ENCODE peak calls at places on chromosomes 7 and 10, in seven cellular contexts. B is left ventricle myocardium inferior, K is tibial artery, S is psoas muscle, O is Panc1, E is cardiac muscle cell, T is Caco-2. C is an unnamed sample. For H3K4me1, the result is how much of the 10 kb centered on the place peaks cover.

GRCh38 chr7:141408440-141408839 is 142.8 kb upstream of the AGK start:
- DNase-seq in B (no peak), K (no peak), S (no peak), O (no peak), E (no peak), T (no peak), C (no peak)

GRCh38 chr10:42753126-42753506 is 29.5 kb upstream of the BMS1 start:
- DNase-seq in B (peak), K (peak), S (peak), O (peak), E (peak), T (peak), C (peak)

GRCh38 chr10:26550774-26551526 is 112.8 kb downstream of the APBB1IP start:
- DNase-seq in B (no peak), K (no peak), S (no peak), O (no peak), E (peak), T (no peak), C (no peak)

GRCh38 chr10:108204528-108205313 is 1040.2 kb upstream of the SORCS1 start:
- DNase-seq in B (no peak), K (no peak), S (no peak), O (peak), E (peak), T (peak), C (no peak)

GRCh38 chr7:17560516-17560915 is 262.1 kb downstream of the AHR start:
- DNase-seq in B (no peak), K (no peak), S (no peak), O (no peak), E (no peak), T (no peak), C (no peak)

GRCh38 chr7:40839881-40840280 is 705.1 kb downstream of the SUGCT start:
- DNase-seq in B (no peak), K (no peak), S (no peak), O (no peak), E (peak), T (no peak), C (no peak)

GRCh38 chr10:17024461-17024860 is 105.2 kb downstream of the CUBN start:
- DNase-seq in B (no peak), K (no peak), S (no peak), O (no peak), E (no peak), T (no peak), C (no peak)

GRCh38 chr10:72461085-72461484 is 106.4 kb upstream of the DNAJB12 start:
- DNase-seq in B (no peak), K (no peak), S (no peak), O (no peak), E (peak), T (no peak), C (no peak)

GRCh38 chr10:132938472-132939329 is 3.7 kb downstream of the CFAP46 start:
- DNase-seq in B (no peak), K (no peak), S (no peak), O (no peak), E (peak), T (peak), C (no peak)

DNA sequence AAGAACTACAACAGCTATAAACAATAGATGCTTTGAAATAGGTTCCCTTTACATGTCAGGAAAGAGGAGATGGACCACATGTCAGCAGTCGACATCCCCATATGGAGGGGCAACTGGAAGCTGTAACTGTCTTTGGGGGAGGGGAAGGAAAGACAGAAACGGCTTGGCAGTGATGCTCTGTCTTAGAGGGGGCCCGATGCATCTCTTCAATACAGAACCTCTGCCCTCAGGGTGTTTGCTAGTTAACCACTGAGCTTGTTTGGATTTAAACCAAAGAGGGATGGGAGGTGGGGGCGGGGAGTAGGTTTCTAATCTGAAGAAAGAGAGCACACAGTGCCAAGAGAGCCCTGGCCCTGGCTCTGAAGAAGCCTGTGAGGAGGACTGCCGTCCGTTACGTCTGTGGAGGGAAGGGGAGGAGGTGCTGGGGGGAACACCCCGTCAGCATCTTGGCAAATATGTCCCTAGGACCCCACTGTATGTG is 55.2 kb downstream of the CPVL start:
- DNase-seq in B (peak), K (no peak), S (peak), O (no peak), E (peak), T (no peak), C (no peak)
- H3K4me3 ChIP-seq in B (peak), K (peak), S (peak), O (peak), E (no peak), T (no peak), C (peak)

GRCh38 chr10:24349379-24350110 is 140.6 kb downstream of the KIAA1217 start:
- DNase-seq in B (no peak), K (no peak), S (no peak), O (no peak), E (peak), T (no peak), C (no peak)

GRCh38 chr10:24350111-24350921 is 141.4 kb downstream of the KIAA1217 start:
- DNase-seq in B (no peak), K (no peak), S (no peak), O (no peak), E (peak), T (no peak), C (no peak)

GRCh38 chr10:24351883-24352778 is 143.2 kb downstream of the KIAA1217 start:
- DNase-seq in B (no peak), K (no peak), S (no peak), O (no peak), E (no peak), T (no peak), C (no peak)

GRCh38 chr10:24355289-24355688 is 146.4 kb downstream of the KIAA1217 start:
- DNase-seq in B (no peak), K (no peak), S (no peak), O (no peak), E (no peak), T (no peak), C (no peak)

GRCh38 chr10:24353319-24353718 is 144.4 kb downstream of the KIAA1217 start:
- DNase-seq in B (no peak), K (no peak), S (no peak), O (no peak), E (no peak), T (no peak), C (no peak)
- H3K4me1 ChIP-seq in B (half or more), K (under half), S (under half), O (under half), E (under half), T (under half), C (half or more)

DNA sequence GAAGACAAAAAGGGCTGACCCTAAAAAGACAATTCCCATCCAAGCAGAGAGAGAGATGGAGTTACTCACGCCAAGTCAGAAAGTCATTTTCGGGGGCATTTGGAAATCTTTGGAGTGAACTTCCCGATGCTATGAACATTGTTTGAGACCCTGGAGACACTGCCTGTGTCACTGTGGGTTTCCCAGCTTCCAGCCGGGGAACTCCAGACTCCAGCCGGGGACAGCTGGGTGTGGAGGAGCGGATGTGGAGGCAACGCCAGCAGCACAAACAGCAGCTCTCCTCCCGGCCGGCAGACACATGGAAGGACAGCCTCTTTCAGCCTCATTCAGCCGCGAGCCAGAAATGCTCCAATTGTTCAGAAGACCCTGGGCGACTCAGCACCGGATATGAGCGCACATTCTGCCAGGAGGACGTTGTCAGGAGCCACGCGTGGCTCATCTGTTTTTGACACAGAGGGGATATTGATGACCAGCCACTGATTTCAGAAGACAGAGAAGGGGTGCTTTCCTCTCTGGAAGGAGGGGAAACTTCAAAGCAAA is 97.6 kb downstream of the PRPF18 start:
- DNase-seq in B (peak), K (peak), S (peak), O (no peak), E (peak), T (no peak), C (peak)
- H3K4me3 ChIP-seq in B (peak), K (no peak), S (peak), O (no peak), E (no peak), T (no peak), C (no peak)

DNA sequence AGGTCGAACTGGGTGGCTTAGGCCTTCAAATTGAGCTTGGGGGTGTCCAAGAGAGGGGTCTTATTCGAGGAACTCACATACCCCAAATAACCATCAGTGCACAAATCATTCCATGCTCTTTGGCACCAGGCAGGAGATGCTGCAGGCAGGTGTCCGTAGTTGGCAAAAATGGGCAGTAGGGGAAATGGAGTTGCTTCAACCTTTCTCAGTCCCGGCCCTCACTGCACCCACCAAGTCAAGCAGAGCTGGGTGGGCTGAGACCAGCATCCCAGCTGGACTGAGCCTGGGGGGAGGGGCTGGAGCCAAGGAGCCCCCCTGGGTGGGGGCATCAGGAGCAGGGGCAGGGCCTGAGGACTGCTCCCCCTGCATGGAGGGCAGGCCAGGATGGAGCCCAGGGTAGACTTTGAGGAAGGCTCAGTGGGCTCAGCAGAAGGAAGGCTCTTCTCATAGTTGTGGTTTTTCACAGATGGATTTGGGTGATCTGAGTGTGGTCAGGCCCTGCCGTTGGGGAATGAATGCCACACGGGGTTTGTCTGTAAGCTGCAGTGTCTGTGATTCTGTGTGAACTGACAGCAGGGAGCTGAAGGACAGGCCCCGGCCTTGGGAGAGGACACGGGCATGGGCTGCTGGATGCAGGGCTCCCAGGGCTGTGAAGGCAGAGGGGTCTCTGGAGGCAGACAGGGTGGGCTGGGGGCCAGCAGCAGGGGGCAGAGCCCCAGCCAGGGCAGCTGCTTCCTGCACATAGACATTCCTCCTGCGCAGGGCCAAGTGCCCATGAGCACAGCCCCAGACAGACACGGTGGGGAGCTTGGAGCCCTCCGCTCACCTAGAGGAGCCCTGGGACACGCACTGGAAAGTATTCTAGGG is 144.5 kb downstream of the ADCY1 start:
- DNase-seq in B (no peak), K (no peak), S (no peak), O (no peak), E (no peak), T (no peak), C (no peak)
- H3K4me1 ChIP-seq in B (under half), K (under half), S (under half), O (under half), E (under half), T (under half), C (under half)

GRCh38 chr10:59954296-59954695 is 47.9 kb upstream of the CCDC6 start:
- DNase-seq in B (no peak), K (no peak), S (no peak), O (no peak), E (peak), T (no peak), C (no peak)

GRCh38 chr10:59945590-59945989 is 39.2 kb upstream of the CCDC6 start:
- DNase-seq in B (no peak), K (no peak), S (no peak), O (no peak), E (no peak), T (no peak), C (no peak)

GRCh38 chr10:59945991-59946390 is 39.6 kb upstream of the CCDC6 start:
- DNase-seq in B (no peak), K (no peak), S (no peak), O (no peak), E (no peak), T (no peak), C (no peak)

GRCh38 chr10:59949608-59950007 is 43.3 kb upstream of the CCDC6 start:
- DNase-seq in B (no peak), K (no peak), S (no peak), O (no peak), E (no peak), T (no peak), C (no peak)

DNA sequence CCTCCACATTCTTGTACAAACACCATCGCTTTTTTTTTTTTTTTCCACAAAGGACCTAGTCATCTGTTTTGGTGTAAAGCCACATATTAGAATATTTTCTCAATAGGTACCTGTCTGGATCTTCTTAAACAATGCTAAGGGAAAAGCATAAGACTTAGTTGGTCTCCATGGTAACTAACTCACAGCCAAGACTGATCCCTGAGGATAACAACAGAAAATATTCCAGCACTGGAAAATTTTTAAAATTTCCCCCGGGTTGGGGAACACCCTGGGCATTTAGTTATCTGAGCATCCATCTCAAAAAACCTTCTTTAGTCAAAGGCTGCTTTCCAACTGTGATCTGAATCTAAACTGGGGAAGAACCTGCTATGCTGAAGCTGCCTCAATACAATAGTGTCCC is 43.7 kb upstream of the CCDC6 start:
- DNase-seq in B (no peak), K (no peak), S (no peak), O (no peak), E (no peak), T (no peak), C (no peak)
- H3K4me3 ChIP-seq in B (no peak), K (no peak), S (no peak), O (no peak), E (no peak), T (no peak), C (no peak)

GRCh38 chr10:86861351-86861750 is 96.1 kb downstream of the MMRN2 start:
- DNase-seq in B (no peak), K (no peak), S (no peak), O (no peak), E (no peak), T (no peak), C (no peak)
- H3K4me1 ChIP-seq in B (under half), K (under half), S (under half), O (under half), E (under half), T (under half), C (under half)

GRCh38 chr10:69959911-69960310 is 92.7 kb upstream of the MACROH2A2 start:
- DNase-seq in B (no peak), K (no peak), S (no peak), O (no peak), E (no peak), T (no peak), C (peak)

GRCh38 chr10:69961864-69962745 is 90.5 kb upstream of the MACROH2A2 start:
- DNase-seq in B (no peak), K (no peak), S (no peak), O (no peak), E (no peak), T (no peak), C (peak)

GRCh38 chr10:69962746-69963135 is 89.9 kb upstream of the MACROH2A2 start:
- DNase-seq in B (no peak), K (no peak), S (no peak), O (no peak), E (no peak), T (no peak), C (peak)

GRCh38 chr10:69961168-69961863 is 91.3 kb upstream of the MACROH2A2 start:
- DNase-seq in B (no peak), K (no peak), S (no peak), O (no peak), E (peak), T (peak), C (peak)

DNA sequence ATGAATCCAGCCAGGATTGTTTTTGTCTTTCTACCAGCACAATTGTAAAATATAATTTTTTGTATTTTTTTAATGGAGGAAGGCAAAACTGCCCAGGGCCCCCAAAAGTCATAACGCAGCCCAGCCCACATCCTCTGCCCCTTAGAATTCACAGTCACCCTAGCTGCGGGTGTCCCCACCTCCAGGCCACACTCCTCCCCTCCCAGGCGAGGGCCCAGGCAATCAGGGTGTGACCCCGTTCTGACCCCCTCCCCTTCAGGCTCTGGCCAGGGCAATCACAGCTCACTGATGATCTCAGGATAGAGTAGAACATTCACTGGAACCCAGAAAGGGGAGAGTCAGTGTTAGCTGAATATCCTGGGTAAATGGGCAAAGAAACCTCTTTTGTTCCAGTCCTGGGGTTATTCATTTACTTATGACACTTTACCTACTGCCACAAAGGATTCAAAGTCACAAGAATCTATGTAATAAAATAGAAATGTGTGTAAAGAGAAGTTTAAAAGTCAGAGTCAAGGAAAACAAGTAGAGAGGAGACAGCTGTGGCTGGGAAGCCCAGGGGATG is 92.0 kb upstream of the MACROH2A2 start:
- DNase-seq in B (no peak), K (no peak), S (no peak), O (no peak), E (no peak), T (no peak), C (peak)
- H3K4me3 ChIP-seq in B (no peak), K (no peak), S (no peak), O (no peak), E (no peak), T (no peak), C (no peak)

GRCh38 chr10:124142960-124143359 is 49.6 kb upstream of the CHST15 start:
- DNase-seq in B (no peak), K (peak), S (no peak), O (no peak), E (no peak), T (no peak), C (no peak)

GRCh38 chr10:124143721-124144120 is 50.3 kb upstream of the CHST15 start:
- DNase-seq in B (no peak), K (peak), S (no peak), O (no peak), E (no peak), T (no peak), C (no peak)

GRCh38 chr10:124145109-124145860 is 51.9 kb upstream of the CHST15 start:
- DNase-seq in B (peak), K (peak), S (peak), O (no peak), E (peak), T (no peak), C (peak)

GRCh38 chr10:124146491-124146890 is 53.1 kb upstream of the CHST15 start:
- DNase-seq in B (no peak), K (no peak), S (no peak), O (no peak), E (no peak), T (no peak), C (no peak)

DNA sequence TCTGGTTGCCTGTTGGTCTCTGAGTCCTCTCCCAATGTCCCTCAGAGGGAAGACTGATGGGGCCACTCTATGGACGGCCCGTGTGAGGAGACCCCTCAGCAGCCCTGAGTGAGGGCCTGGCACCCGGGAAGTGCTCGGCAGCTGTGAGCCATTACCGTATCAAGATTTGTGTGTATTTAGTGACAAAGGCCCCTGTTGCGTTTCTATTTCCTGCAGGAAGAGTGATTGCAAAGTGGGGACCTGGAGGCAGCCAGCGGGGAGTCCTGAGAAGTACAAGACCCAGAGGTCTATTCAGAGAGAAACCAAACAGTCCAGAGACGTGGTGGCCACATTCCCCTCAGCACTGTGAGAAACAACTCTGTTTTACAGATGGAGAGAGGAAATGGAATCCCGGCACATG is 51.1 kb upstream of the CHST15 start:
- DNase-seq in B (no peak), K (no peak), S (no peak), O (no peak), E (no peak), T (no peak), C (no peak)
- H3K4me1 ChIP-seq in B (under half), K (under half), S (under half), O (under half), E (under half), T (under half), C (under half)

GRCh38 chr7:23472974-23473847 is 2.9 kb upstream of the IGF2BP3 start:
- DNase-seq in B (no peak), K (no peak), S (no peak), O (no peak), E (no peak), T (peak), C (no peak)
- H3K4me3 ChIP-seq in B (peak), K (no peak), S (peak), O (peak), E (peak), T (peak), C (no peak)

GRCh38 chr10:114276066-114276465 is 37.0 kb downstream of the VWA2 start:
- DNase-seq in B (no peak), K (peak), S (no peak), O (no peak), E (no peak), T (no peak), C (no peak)
- H3K4me1 ChIP-seq in B (under half), K (under half), S (under half), O (under half), E (under half), T (under half), C (under half)